ENCODE peak calls at places on chromosomes 6 and 20, in four cellular contexts. B, J, P and K are unnamed samples. For H3K4me1, the result is how much of the 10 kb centered on the place peaks cover.

GRCh38 chr6:132391391-132392291 is 9.6 kb downstream of the MOXD1 start:
- DNase-seq in B (no peak), J (no peak), P (peak), K (no peak)

GRCh38 chr6:9484091-9484490 is 930.8 kb downstream of the TFAP2A start:
- DNase-seq in B (no peak), J (no peak), P (no peak), K (no peak)

GRCh38 chr20:5751856-5752255 is 1.7 kb downstream of the SHLD1 start:
- DNase-seq in B (peak), J (no peak), P (peak), K (no peak)

GRCh38 chr6:68046302-68046701 is 588.8 kb upstream of the ADGRB3 start:
- DNase-seq in B (no peak), J (no peak), P (no peak), K (no peak)

GRCh38 chr6:105781248-105781647 is 304.9 kb upstream of the PRDM1 start:
- DNase-seq in B (no peak), J (no peak), P (no peak), K (peak)

GRCh38 chr6:31713991-31714684 is 1.0 kb upstream of the LY6G6D start:
- DNase-seq in B (no peak), J (no peak), P (no peak), K (no peak)

GRCh38 chr6:47059216-47059885 is 17.2 kb upstream of the ADGRF1 start:
- DNase-seq in B (no peak), J (no peak), P (no peak), K (no peak)

GRCh38 chr20:63100926-63101699 is 94.3 kb upstream of the BHLHE23 start:
- DNase-seq in B (no peak), J (peak), P (no peak), K (no peak)

GRCh38 chr6:130136803-130137202 is 85.9 kb downstream of the SAMD3 start:
- DNase-seq in B (no peak), J (no peak), P (no peak), K (no peak)

GRCh38 chr6:75397806-75398465 is 95.7 kb downstream of the FILIP1 start:
- DNase-seq in B (no peak), J (no peak), P (no peak), K (no peak)

GRCh38 chr6:84688187-84688878 is 76.1 kb downstream of the TBX18 start:
- DNase-seq in B (no peak), J (no peak), P (no peak), K (no peak)

GRCh38 chr6:151493495-151494234 is at the start of gene CCDC170:
- DNase-seq in B (peak), J (peak), P (no peak), K (no peak)

GRCh38 chr6:157240059-157240959 is 83.0 kb downstream of the TMEM242 start:
- DNase-seq in B (no peak), J (peak), P (no peak), K (peak)

GRCh38 chr20:3248167-3248992 is 9.4 kb upstream of the SLC4A11 start:
- DNase-seq in B (no peak), J (no peak), P (no peak), K (peak)

GRCh38 chr6:10431423-10432164 is 16.7 kb upstream of the TFAP2A start:
- DNase-seq in B (no peak), J (no peak), P (no peak), K (no peak)

GRCh38 chr6:32087574-32088486 is 21.3 kb downstream of the TNXB start:
- DNase-seq in B (peak), J (peak), P (peak), K (peak)

GRCh38 chr6:76465410-76465809 is 392.9 kb upstream of the IMPG1 start:
- DNase-seq in B (no peak), J (no peak), P (no peak), K (no peak)

GRCh38 chr6:113690255-113690956 is 166.7 kb upstream of the MARCKS start:
- DNase-seq in B (no peak), J (no peak), P (peak), K (no peak)

GRCh38 chr20:38867062-38867359 is 59.2 kb upstream of the FAM83D start:
- DNase-seq in B (no peak), J (no peak), P (no peak), K (no peak)

GRCh38 chr6:28789553-28790083 is 134.2 kb downstream of the TRIM27 start:
- DNase-seq in B (no peak), J (no peak), P (no peak), K (no peak)

DNA sequence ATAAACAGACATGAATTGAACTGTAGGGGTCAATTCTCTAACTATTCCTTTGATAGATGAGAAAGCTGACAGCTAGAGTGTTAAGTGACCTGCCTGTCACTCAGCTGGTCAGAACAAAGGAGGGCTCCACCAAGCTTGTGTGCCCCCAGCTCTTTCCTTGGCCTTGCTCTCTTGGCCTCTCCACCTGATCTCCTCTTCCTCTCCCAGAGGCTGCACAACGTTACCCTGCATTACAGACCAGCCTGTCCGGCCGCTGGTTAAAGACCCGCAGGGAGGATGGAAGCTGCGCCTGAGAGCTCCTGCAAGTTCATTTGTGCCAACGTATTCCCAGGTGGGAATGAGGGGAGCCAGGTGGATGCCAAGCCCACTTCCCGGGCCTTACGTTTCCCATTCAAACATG is 22.5 kb downstream of the AGPAT4 start:
- DNase-seq in B (no peak), J (no peak), P (no peak), K (no peak)
- TF ChIP-seq CTCF in B (no peak), J (no peak), P (no peak), K (no peak)

DNA sequence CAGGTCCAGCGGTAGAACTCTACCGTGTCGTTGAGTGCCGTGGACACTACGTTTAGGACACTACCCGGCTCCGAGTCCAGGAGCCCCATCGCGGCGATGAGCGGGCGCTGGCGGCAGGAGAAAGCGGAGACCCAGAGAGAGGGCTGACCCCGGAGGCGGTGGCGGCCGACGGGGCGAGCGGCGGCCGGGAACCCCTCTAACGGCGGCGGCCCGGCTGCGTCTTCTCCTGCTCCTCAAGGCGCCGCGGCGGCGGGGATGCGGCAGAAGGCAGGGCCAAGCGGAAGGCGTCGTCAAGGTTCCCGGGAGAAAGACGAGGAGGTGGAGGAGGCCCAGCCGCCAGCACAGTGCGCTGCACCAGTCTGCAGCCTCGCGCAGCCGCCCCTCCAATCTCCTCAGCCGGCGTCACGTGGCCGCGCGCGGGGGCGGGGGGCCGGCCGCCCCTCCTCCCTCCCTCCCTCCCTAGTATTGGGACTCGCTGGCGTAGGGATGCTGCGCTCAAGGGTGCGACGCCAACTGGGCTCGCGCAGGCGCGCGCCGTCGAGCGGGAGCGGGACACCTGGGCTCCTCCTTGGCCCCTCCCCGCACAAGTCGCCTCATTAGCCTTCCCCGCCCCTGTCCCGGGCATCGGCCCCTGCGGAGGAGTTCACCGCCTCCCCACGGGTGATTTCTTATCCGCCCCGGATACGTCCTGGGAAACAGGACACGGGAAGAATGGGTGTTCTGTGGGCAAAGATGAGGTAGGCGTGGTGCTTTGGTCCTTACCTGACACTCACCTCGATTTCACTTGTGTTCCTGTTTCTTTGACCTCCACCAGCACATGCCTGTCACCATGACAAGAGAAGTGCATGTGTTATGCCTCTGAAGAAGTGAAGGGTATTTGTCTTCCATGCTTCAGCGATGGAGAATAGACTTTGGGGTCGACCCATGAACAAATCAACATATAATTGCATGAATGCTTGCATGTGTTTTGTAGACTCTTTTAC is at the start of gene ELOVL4:
- DNase-seq in B (peak), J (peak), P (peak), K (peak)
- H3K4me3 ChIP-seq in B (peak), J (peak), P (peak), K (peak)

GRCh38 chr20:57263767-57264150 is 2.7 kb downstream of the BMP7 start:
- DNase-seq in B (no peak), J (no peak), P (no peak), K (no peak)

GRCh38 chr20:57262244-57263126 is 4.0 kb downstream of the BMP7 start:
- DNase-seq in B (no peak), J (no peak), P (no peak), K (no peak)

GRCh38 chr20:57261488-57262243 is 4.8 kb downstream of the BMP7 start:
- DNase-seq in B (no peak), J (no peak), P (no peak), K (no peak)

GRCh38 chr20:57264151-57264792 is 2.2 kb downstream of the BMP7 start:
- DNase-seq in B (peak), J (no peak), P (peak), K (no peak)

DNA sequence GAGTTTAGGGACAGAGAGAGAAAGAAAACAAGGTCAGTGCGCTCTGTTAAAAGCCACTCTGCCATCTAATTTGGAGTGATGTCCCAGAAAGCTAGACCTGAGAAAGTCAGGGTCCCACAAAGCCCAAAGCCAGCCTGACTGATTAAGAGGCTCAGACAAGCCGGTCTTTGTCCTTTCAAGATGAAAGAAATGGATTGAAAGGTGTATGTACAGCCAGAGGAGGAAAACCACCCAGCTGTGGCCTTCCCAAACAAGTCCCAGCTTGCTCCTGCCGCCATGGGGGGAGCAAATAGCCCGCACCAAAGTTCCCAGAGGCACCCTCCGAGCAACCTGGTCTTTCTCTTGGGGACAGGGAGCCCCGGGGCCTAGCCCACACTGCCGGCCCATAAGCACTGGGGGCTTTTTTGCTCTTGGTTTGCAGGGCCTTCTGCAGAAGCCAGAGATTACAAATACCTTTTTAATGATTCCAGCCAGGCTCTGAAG is 3.3 kb downstream of the BMP7 start:
- DNase-seq in B (no peak), J (no peak), P (no peak), K (no peak)
- H3K4me1 ChIP-seq in B (under half), J (under half), P (under half), K (under half)

DNA sequence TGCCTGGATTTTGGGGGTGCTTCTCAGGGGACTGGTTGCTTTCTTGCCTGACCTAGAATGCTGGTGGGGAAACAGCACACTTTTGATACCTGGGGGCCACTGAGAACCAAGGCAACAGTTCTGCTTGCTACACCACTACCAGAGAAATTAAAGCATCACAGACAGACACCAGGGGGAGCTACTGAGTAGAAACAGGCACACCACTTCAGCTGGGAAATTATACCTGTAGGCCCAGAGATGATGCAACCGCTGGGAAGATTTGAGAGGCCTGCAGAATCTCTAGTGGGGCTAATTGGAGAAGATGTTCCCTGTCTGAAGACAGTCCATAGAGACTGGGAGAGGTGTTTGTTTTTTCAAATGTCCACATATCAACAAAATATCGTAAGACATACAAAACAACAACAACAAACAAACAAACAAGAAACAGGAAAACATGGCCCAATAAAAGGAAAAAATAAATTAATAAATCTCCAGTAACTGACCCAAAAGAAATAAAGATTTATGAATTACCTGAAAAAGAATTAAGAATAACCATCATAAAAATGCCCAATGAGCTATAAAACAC is 129.4 kb upstream of the RIN2 start:
- DNase-seq in B (peak), J (no peak), P (peak), K (peak)
- TF ChIP-seq CTCF in B (peak), J (peak), P (peak), K (peak)

GRCh38 chr20:34968020-34968775 is 12.5 kb downstream of the MYH7B start:
- DNase-seq in B (no peak), J (no peak), P (no peak), K (no peak)
- H3K4me3 ChIP-seq in B (no peak), J (no peak), P (no peak), K (no peak)

GRCh38 chr20:44693625-44694024 is 21.5 kb upstream of the CCN5 start:
- DNase-seq in B (no peak), J (no peak), P (no peak), K (no peak)

GRCh38 chr20:44691424-44692423 is 23.4 kb upstream of the CCN5 start:
- DNase-seq in B (no peak), J (peak), P (no peak), K (peak)

GRCh38 chr20:44694159-44694558 is 21.0 kb upstream of the CCN5 start:
- DNase-seq in B (no peak), J (no peak), P (no peak), K (no peak)

GRCh38 chr20:44690781-44691423 is 24.3 kb upstream of the CCN5 start:
- DNase-seq in B (no peak), J (no peak), P (no peak), K (peak)

GRCh38 chr20:44692932-44693476 is 22.2 kb upstream of the CCN5 start:
- DNase-seq in B (peak), J (no peak), P (peak), K (peak)
- H3K4me1 ChIP-seq in B (under half), J (under half), P (under half), K (under half)

GRCh38 chr6:79056226-79056625 is 21.8 kb downstream of the PHIP start:
- DNase-seq in B (no peak), J (no peak), P (no peak), K (no peak)
- TF ChIP-seq CTCF in B (no peak), J (no peak), P (no peak), K (no peak)

DNA sequence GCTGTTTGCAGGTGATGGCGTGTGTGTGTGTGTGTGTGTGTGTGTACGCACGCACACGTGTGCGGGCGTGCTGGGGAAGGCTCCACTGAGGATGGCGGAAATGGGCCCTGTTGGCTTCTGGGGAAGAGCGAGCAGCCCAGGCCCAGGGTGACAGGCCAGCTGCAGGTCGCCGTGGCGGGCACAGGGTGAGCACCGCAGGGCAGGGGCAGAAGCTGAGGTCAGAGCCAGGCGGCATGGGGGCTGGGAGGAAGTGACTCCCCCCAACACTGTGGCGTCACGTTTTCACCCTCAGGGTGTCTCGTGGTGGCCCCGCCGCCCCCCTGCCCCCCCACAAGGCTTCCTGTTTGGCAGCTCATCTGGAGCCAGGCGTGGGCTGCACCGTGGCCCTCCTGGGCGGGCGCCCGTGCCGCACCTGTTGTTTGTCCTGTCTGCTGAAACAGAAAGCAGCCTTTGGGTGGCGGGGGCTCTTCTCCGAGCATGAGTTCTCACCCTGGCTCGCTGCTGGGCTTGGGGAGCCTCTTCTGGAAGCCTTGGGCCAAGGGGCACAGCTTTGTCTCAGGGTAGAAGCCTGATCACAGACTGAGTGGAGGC is 7.1 kb downstream of the RBM38 start:
- DNase-seq in B (no peak), J (peak), P (no peak), K (peak)
- H3K4me3 ChIP-seq in B (no peak), J (peak), P (no peak), K (peak)

GRCh38 chr6:15256538-15257222 is 10.8 kb downstream of the JARID2 start:
- DNase-seq in B (no peak), J (no peak), P (no peak), K (no peak)
- H3K4me1 ChIP-seq in B (under half), J (under half), P (under half), K (half or more)